ENCODE peak calls at places on chromosomes 11 and 22, in eight cellular contexts. J is CD4-positive, alpha-beta T cell; S is BE2C; W is omental fat pad; L is Caco-2; U is right lobe of liver; Z is AG10803; Q is AG09309. K is an unnamed sample.

GRCh38 chr22:19761500-19762314 is 1.1 kb downstream of the TBX1 start:
- DNase-seq in L (no peak), J (no peak), Q (no peak), Z (peak; percentile 36), S (no peak), W (no peak), U (no peak), K (peak; percentile 46)

GRCh38 chr11:131691558-131692041 is 321.2 kb downstream of the NTM start:
- DNase-seq in Z (peak; percentile 13), J (no peak), W (no peak), S (peak; percentile 51), L (no peak), U (no peak), Q (no peak), K (peak; percentile 76)

GRCh38 chr11:108624196-108624925 is 30.8 kb upstream of the EXPH5 start:
- DNase-seq in J (no peak), Z (no peak), Q (no peak), W (no peak), S (no peak), L (no peak), U (no peak), K (no peak)

GRCh38 chr11:10303558-10304363 is 1.1 kb upstream of the ADM start:
- DNase-seq in S (no peak), Q (no peak), Z (peak; percentile 86), U (peak; percentile 71), W (peak; percentile 41), J (peak; percentile 50), L (peak; percentile 87), K (peak; percentile 41)

GRCh38 chr11:104735013-104735412 is 163.2 kb downstream of the CASP12 start:
- DNase-seq in Q (no peak), W (no peak), S (no peak), L (no peak), J (no peak), U (no peak), Z (no peak), K (no peak)

GRCh38 chr11:36564376-36565032 is 3.3 kb upstream of the RAG1 start:
- DNase-seq in S (peak; percentile 53), W (no peak), L (peak; percentile 44), Z (peak; percentile 59), J (no peak), U (no peak), Q (peak; percentile 11), K (peak; percentile 53)

GRCh38 chr11:32103941-32104340 is 13.1 kb downstream of the RCN1 start:
- DNase-seq in S (no peak), Z (no peak), L (no peak), U (no peak), Q (no peak), W (no peak), J (no peak), K (no peak)

GRCh38 chr11:27496461-27496860 is 10.1 kb downstream of the LIN7C start:
- DNase-seq in J (no peak), Z (peak; percentile 71), W (no peak), L (no peak), S (no peak), Q (no peak), U (no peak), K (no peak)

GRCh38 chr11:11432621-11433319 is 79.7 kb upstream of the CSNK2A3 start:
- DNase-seq in S (no peak), Z (no peak), Q (no peak), J (no peak), L (no peak), U (no peak), W (no peak), K (no peak)

GRCh38 chr22:42910221-42910942 is 53.3 kb upstream of the ARFGAP3 start:
- DNase-seq in L (no peak), Z (no peak), S (no peak), Q (no peak), W (no peak), J (no peak), U (peak; percentile 32), K (no peak)

GRCh38 chr11:34180045-34180813 is 74.8 kb downstream of the NAT10 start:
- DNase-seq in Q (no peak), W (no peak), U (no peak), L (no peak), S (no peak), Z (no peak), J (no peak), K (peak; percentile 60)

GRCh38 chr11:67351275-67352005 is 1.9 kb downstream of the POLD4 start:
- DNase-seq in W (no peak), L (peak; percentile 74), S (no peak), Q (no peak), Z (peak; percentile 81), J (peak; percentile 71), U (no peak), K (peak; percentile 72)

GRCh38 chr11:101003468-101003867 is 126.1 kb downstream of the PGR start:
- DNase-seq in Q (no peak), L (no peak), U (no peak), W (no peak), S (peak; percentile 16), Z (no peak), J (no peak), K (no peak)

GRCh38 chr22:48760481-48761238 is 1067.0 kb downstream of the BRD1 start:
- DNase-seq in Z (no peak), S (peak; percentile 1), U (peak; percentile 24), J (peak; percentile 8), W (peak; percentile 13), L (peak; percentile 7), Q (no peak), K (no peak)

GRCh38 chr11:68852628-68853027 is 10.9 kb upstream of the CPT1A start:
- DNase-seq in W (no peak), Z (no peak), U (no peak), L (no peak), Q (no peak), J (no peak), S (no peak), K (no peak)

GRCh38 chr11:59112494-59112893 is 5.5 kb downstream of the FAM111B start:
- DNase-seq in J (no peak), Q (no peak), Z (peak; percentile 37), S (no peak), W (no peak), L (no peak), U (no peak), K (no peak)

GRCh38 chr22:28951969-28952521 is 68.7 kb downstream of the ZNRF3 start:
- DNase-seq in Z (peak; percentile 25), J (no peak), L (peak; percentile 75), Q (peak; percentile 73), S (no peak), W (no peak), U (no peak), K (no peak)

DNA sequence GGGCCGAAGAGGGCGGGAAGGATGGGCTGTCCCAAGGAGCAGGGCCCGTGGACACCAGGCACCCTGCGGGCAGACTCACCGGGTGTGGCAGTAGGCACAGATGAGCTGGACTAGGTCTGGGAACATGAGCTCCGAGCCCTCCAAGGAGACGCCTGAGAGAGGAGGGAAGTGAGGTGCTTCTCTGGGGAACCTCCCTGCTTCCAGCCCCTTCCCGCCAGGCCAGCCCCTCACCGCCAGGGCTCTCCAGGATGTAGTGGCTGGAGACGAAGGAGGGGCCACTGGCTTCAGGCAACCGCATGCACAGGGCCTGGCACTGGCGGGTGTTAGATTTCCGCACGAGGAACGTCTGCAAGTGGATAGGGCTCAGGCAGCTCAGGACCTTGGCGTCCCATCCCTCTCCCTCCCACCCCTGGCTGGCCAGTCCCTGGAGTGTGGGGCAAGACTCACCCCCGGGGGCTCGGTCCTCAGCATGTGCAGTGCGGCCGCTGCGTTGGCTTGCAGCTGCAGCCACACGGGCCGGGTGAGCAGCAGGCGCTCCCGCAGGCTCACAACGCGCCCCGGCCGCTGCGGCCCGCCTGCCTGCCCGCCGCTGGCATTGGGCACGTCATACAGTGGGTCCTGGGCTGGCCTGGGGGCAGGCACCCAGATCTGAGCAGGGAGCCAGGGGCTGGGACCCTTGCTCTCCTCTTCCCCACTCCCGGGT is 552 bp downstream of the RIN1 start:
- DNase-seq in Q (no peak), U (peak; percentile 48), Z (peak; percentile 54), W (no peak), J (no peak), S (peak; percentile 52), L (no peak), K (no peak)
- TF ChIP-seq CTCF in Q (peak; percentile 13), U (no peak), Z (no peak), W (no peak), J (no peak), S (no peak), L (no peak), K (no peak)

DNA sequence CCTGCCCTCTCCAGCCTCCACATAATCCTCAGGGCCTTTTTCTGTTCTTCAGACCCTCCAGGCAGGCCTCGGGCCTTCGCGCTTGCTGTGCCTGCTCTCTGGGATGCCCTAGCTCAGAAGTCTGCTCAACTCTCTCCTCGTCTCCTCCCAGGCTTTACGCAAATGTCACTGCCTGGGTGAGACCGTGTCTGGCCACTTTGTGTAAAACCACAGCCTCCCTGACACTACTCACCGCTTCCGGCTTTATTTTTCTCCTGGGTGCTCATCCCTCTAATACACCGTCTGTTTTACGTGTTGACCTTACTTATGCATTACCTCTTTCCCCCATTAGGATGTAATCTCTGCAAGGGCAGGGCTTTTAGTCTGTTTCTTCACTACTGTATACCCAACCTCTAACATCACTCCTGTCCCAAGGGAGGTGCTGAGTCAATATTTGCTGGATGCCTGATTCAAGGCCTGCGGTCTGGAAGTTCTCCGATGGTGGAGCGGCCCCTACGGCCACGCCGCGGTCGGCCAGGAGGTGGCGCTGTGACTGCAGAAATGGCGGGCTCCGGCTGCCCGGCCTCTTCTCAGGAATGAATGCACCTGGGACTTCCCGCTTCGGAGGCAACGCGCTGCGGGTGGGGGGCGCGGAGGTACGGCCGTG is 58.2 kb upstream of the THY1 start:
- DNase-seq in Q (peak; percentile 91), S (peak; percentile 94), W (peak; percentile 91), J (peak; percentile 73), U (peak; percentile 84), L (peak; percentile 93), Z (peak; percentile 99), K (peak; percentile 85)
- TF ChIP-seq CTCF in Q (peak; percentile 97), S (peak; percentile 95), W (peak; percentile 95), J (peak; percentile 71), U (peak; percentile 97), L (peak; percentile 100), Z (peak; percentile 80), K (peak; percentile 100)

GRCh38 chr11:61153593-61154090 is 7.6 kb downstream of the VPS37C start:
- DNase-seq in Q (peak; percentile 37), S (no peak), J (no peak), L (no peak), Z (peak; percentile 54), U (no peak), W (no peak), K (no peak)

GRCh38 chr11:61152816-61153592 is 8.2 kb downstream of the VPS37C start:
- DNase-seq in J (no peak), U (no peak), Z (peak; percentile 87), W (no peak), Q (peak; percentile 52), L (no peak), S (no peak), K (no peak)

GRCh38 chr11:61151545-61152252 is 9.5 kb downstream of the VPS37C start:
- DNase-seq in W (no peak), U (peak; percentile 7), Z (no peak), L (no peak), J (no peak), S (no peak), Q (no peak), K (no peak)

GRCh38 chr11:61149624-61150615 is 11.3 kb downstream of the VPS37C start:
- DNase-seq in U (peak; percentile 45), J (no peak), Q (no peak), W (no peak), S (no peak), L (peak; percentile 89), Z (no peak), K (no peak)

GRCh38 chr11:61150656-61151544 is 10.3 kb downstream of the VPS37C start:
- DNase-seq in W (no peak), S (no peak), Z (no peak), L (no peak), Q (no peak), U (peak; percentile 46), J (no peak), K (no peak)
- TF ChIP-seq CTCF in W (no peak), S (no peak), Z (no peak), L (no peak), Q (no peak), U (no peak), J (no peak), K (no peak)

GRCh38 chr11:117933930-117934329 is 4.7 kb upstream of the TMPRSS13 start:
- DNase-seq in L (peak; percentile 35), W (no peak), Z (no peak), S (no peak), Q (no peak), J (no peak), U (no peak), K (no peak)
- TF ChIP-seq CTCF in L (no peak), W (no peak), Z (no peak), S (no peak), Q (no peak), J (no peak), U (no peak), K (no peak)

K was measured in GM20000.